ENCODE peak calls at places on chromosomes 13 and 19, in nine cellular contexts. C is amniotic stem cell, J is stromal cell of bone marrow, I is neural crest cell, X is occipital lobe, P is left colon, E is WERI-Rb-1, T is NCI-H1105 treated with DMSO at 0.1 percent for 48 hours, U is fibroblast of mammary gland. S is an unnamed sample.
A peak's percentile ranks its signal among the peaks of the same experiment; 100 is the strongest.

GRCh38 chr19:55319786-55320185 is 5.4 kb downstream of the TMEM150B start:
- DNase-seq in I (peak; percentile 68), C (no peak), E (no peak), J (no peak), P (no peak), U (peak; percentile 27), T (no peak), X (no peak), S (no peak)

GRCh38 chr13:30718661-30719520 is 16.5 kb upstream of the ALOX5AP start:
- DNase-seq in E (no peak), J (peak; percentile 76), I (no peak), U (peak; percentile 92), X (no peak), P (no peak), T (no peak), C (peak; percentile 34), S (no peak)

GRCh38 chr19:7139095-7139494 is 69.6 kb downstream of the ZNF557 start:
- DNase-seq in C (no peak), P (no peak), E (no peak), T (no peak), I (no peak), X (no peak), J (no peak), U (no peak), S (no peak)

GRCh38 chr19:6424939-6425731 is 524 bp upstream of the KHSRP start:
- DNase-seq in T (peak; percentile 100), P (peak; percentile 99), X (peak; percentile 99), U (peak; percentile 100), J (peak; percentile 100), C (peak; percentile 100), E (peak; percentile 99), I (peak; percentile 96), S (peak; percentile 99)

GRCh38 chr13:101049166-101049850 is 367.0 kb downstream of the NALCN start:
- DNase-seq in T (no peak), E (no peak), X (no peak), J (no peak), C (no peak), P (no peak), U (peak; percentile 13), I (no peak), S (no peak)

GRCh38 chr19:18513868-18514267 is 8.0 kb downstream of the ELL start:
- DNase-seq in P (no peak), E (no peak), C (no peak), X (no peak), T (no peak), I (no peak), U (peak; percentile 50), J (no peak), S (no peak)

GRCh38 chr19:41531438-41532311 is 44.3 kb upstream of the CEACAM21 start:
- DNase-seq in P (peak; percentile 66), E (no peak), J (peak; percentile 30), X (no peak), T (no peak), U (peak; percentile 78), C (no peak), I (no peak), S (peak; percentile 7)

GRCh38 chr19:11868188-11868587 is 19.4 kb upstream of the ZNF69 start:
- DNase-seq in E (no peak), I (no peak), P (no peak), X (no peak), J (no peak), U (no peak), T (no peak), C (no peak), S (no peak)

GRCh38 chr19:1794424-1795185 is 17.5 kb downstream of the ATP8B3 start:
- DNase-seq in E (peak; percentile 40), U (no peak), J (no peak), P (peak; percentile 40), C (no peak), X (no peak), T (no peak), I (no peak), S (no peak)

GRCh38 chr13:20391597-20392452 is 133.8 kb downstream of the CRYL1 start:
- DNase-seq in T (no peak), J (no peak), U (no peak), C (no peak), E (no peak), P (no peak), X (no peak), I (no peak), S (no peak)

GRCh38 chr13:39931505-39931904 is 276.0 kb downstream of the COG6 start:
- DNase-seq in C (no peak), U (no peak), T (no peak), J (no peak), P (no peak), I (no peak), E (no peak), X (no peak), S (no peak)

GRCh38 chr13:70253834-70254233 is 145.6 kb upstream of the KLHL1 start:
- DNase-seq in C (no peak), X (no peak), U (no peak), E (no peak), J (no peak), T (peak; percentile 93), P (no peak), I (no peak), S (peak; percentile 63)

GRCh38 chr19:18712981-18713380 is 29.5 kb downstream of the CRTC1 start:
- DNase-seq in E (no peak), P (no peak), J (no peak), I (no peak), U (peak; percentile 25), X (no peak), C (no peak), T (no peak), S (no peak)

GRCh38 chr13:38542601-38543000 is 144.3 kb upstream of the FREM2 start:
- DNase-seq in T (no peak), J (no peak), X (no peak), C (no peak), I (no peak), E (no peak), P (no peak), U (peak; percentile 2), S (no peak)

GRCh38 chr13:98216135-98216565 is 39.1 kb upstream of the RNF113B start:
- DNase-seq in X (no peak), C (no peak), I (no peak), P (no peak), E (no peak), J (peak; percentile 59), U (peak; percentile 86), T (no peak), S (peak; percentile 79)

GRCh38 chr13:50646070-50646469 is 197.4 kb downstream of the DLEU7 start:
- DNase-seq in J (peak; percentile 6), I (no peak), X (no peak), U (no peak), C (no peak), E (no peak), T (no peak), P (no peak), S (no peak)

GRCh38 chr19:8209111-8209964 is at the start of gene CERS4:
- DNase-seq in I (peak; percentile 75), X (peak; percentile 82), T (peak; percentile 60), J (no peak), U (no peak), E (peak; percentile 91), P (peak; percentile 71), C (no peak), S (peak; percentile 61)

S was measured in DMS79 treated with DMSO at 0.1 percent for 48 hours.